ENCODE peak calls at places on chromosomes 5 and 9, in five cellular contexts. T is dorsolateral prefrontal cortex, C is left ventricle myocardium inferior, J is astrocyte of the cerebellum, G is AG10803. D is an unnamed sample.

GRCh38 chr5:68331202-68332108 is 115.9 kb downstream of the PIK3R1 start:
- DNase-seq in T (no peak), C (no peak), J (no peak), G (peak; percentile 53), D (peak; percentile 70)

GRCh38 chr5:56822961-56823360 is 7.6 kb downstream of the MAP3K1 start:
- DNase-seq in T (no peak), C (no peak), J (no peak), G (no peak), D (no peak)

GRCh38 chr5:66306105-66306843 is 162.2 kb downstream of the SREK1 start:
- DNase-seq in T (no peak), C (no peak), J (peak; percentile 63), G (peak; percentile 66), D (peak; percentile 78)

GRCh38 chr9:18909140-18910018 is 123.6 kb downstream of the SAXO1 start:
- DNase-seq in T (no peak), C (no peak), J (no peak), G (no peak), D (no peak)

GRCh38 chr9:93422987-93423386 is 28.5 kb upstream of the FAM120A start:
- DNase-seq in T (no peak), C (no peak), J (no peak), G (no peak), D (no peak)

GRCh38 chr5:169710675-169711074 is 73.6 kb downstream of the DOCK2 start:
- DNase-seq in T (no peak), C (no peak), J (no peak), G (no peak), D (no peak)

GRCh38 chr5:96781031-96781733 is 26.6 kb downstream of the ERAP1 start:
- DNase-seq in T (no peak), C (no peak), J (no peak), G (peak; percentile 61), D (peak; percentile 49)

GRCh38 chr5:87029951-87030350 is 237.7 kb upstream of the RASA1 start:
- DNase-seq in T (no peak), C (no peak), J (no peak), G (no peak), D (no peak)

GRCh38 chr5:1058549-1058945 is 49.9 kb downstream of the NKD2 start:
- DNase-seq in T (no peak), C (no peak), J (no peak), G (no peak), D (no peak)

GRCh38 chr5:178762960-178763359 is 32.5 kb upstream of the ZNF354A start:
- DNase-seq in T (no peak), C (no peak), J (no peak), G (no peak), D (no peak)

GRCh38 chr9:6646028-6646636 is 603 bp upstream of the GLDC start:
- DNase-seq in T (no peak), C (no peak), J (no peak), G (no peak), D (no peak)

GRCh38 chr9:111163738-111164399 is 125.6 kb upstream of the LPAR1 start:
- DNase-seq in T (no peak), C (no peak), J (no peak), G (peak; percentile 78), D (peak; percentile 44)

GRCh38 chr9:14180077-14180941 is 133.6 kb downstream of the NFIB start:
- DNase-seq in T (no peak), C (peak; percentile 41), J (no peak), G (no peak), D (peak; percentile 44)

GRCh38 chr5:75566710-75567309 is 44.4 kb upstream of the ANKDD1B start:
- DNase-seq in T (no peak), C (no peak), J (peak; percentile 93), G (peak; percentile 89), D (peak; percentile 96)

GRCh38 chr5:120463991-120464626 is at the start of gene PRR16:
- DNase-seq in T (peak; percentile 51), C (peak; percentile 56), J (no peak), G (peak; percentile 71), D (peak; percentile 78)

GRCh38 chr9:123377211-123377971 is 21.4 kb downstream of the CRB2 start:
- DNase-seq in T (no peak), C (no peak), J (no peak), G (no peak), D (no peak)

GRCh38 chr9:87959916-87960581 is 14.3 kb downstream of the CDK20 start:
- DNase-seq in T (no peak), C (no peak), J (no peak), G (no peak), D (peak; percentile 95)

GRCh38 chr5:148401604-148402003 is 17.8 kb downstream of the FBXO38 start:
- DNase-seq in T (no peak), C (no peak), J (no peak), G (no peak), D (peak; percentile 47)

GRCh38 chr5:137609122-137609521 is 110.0 kb upstream of the SPOCK1 start:
- DNase-seq in T (no peak), C (no peak), J (no peak), G (peak; percentile 75), D (peak; percentile 31)

GRCh38 chr9:114249424-114250234 is 73.3 kb upstream of the ORM1 start:
- DNase-seq in T (no peak), C (no peak), J (no peak), G (no peak), D (no peak)

GRCh38 chr9:221989-222776 is 7.5 kb downstream of the DOCK8 start:
- DNase-seq in T (no peak), C (no peak), J (no peak), G (no peak), D (no peak)

GRCh38 chr5:107815109-107815508 is 144.4 kb upstream of the EFNA5 start:
- DNase-seq in T (peak; percentile 53), C (no peak), J (no peak), G (no peak), D (no peak)

GRCh38 chr5:106481375-106481774 is 1189.4 kb downstream of the EFNA5 start:
- DNase-seq in T (no peak), C (no peak), J (no peak), G (no peak), D (no peak)

GRCh38 chr9:35842795-35843194 is 13.8 kb downstream of the TMEM8B start:
- DNase-seq in T (no peak), C (no peak), J (no peak), G (no peak), D (no peak)

GRCh38 chr9:107946364-107947137 is 457.0 kb upstream of the KLF4 start:
- DNase-seq in T (no peak), C (no peak), J (no peak), G (no peak), D (no peak)

GRCh38 chr9:107945961-107946360 is 456.4 kb upstream of the KLF4 start:
- DNase-seq in T (no peak), C (no peak), J (no peak), G (peak; percentile 21), D (no peak)

GRCh38 chr9:107944387-107944786 is 454.8 kb upstream of the KLF4 start:
- DNase-seq in T (no peak), C (no peak), J (no peak), G (no peak), D (no peak)

GRCh38 chr9:107943901-107944300 is 454.3 kb upstream of the KLF4 start:
- DNase-seq in T (no peak), C (no peak), J (no peak), G (no peak), D (no peak)

GRCh38 chr9:107945493-107945892 is 455.9 kb upstream of the KLF4 start:
- DNase-seq in T (no peak), C (no peak), J (no peak), G (no peak), D (no peak)
- TF ChIP-seq CTCF in T (no peak), C (no peak), J (no peak), G (no peak), D (no peak)

GRCh38 chr5:173920024-173920753 is 32.0 kb downstream of the CPEB4 start:
- DNase-seq in T (no peak), C (no peak), J (no peak), G (peak; percentile 28), D (no peak)

GRCh38 chr5:173920866-173921265 is 32.7 kb downstream of the CPEB4 start:
- DNase-seq in T (no peak), C (no peak), J (no peak), G (peak; percentile 42), D (no peak)

GRCh38 chr5:173923236-173924104 is 35.3 kb downstream of the CPEB4 start:
- DNase-seq in T (no peak), C (no peak), J (no peak), G (peak; percentile 49), D (peak; percentile 34)

GRCh38 chr5:173924899-173925298 is 36.8 kb downstream of the CPEB4 start:
- DNase-seq in T (no peak), C (no peak), J (no peak), G (no peak), D (no peak)

DNA sequence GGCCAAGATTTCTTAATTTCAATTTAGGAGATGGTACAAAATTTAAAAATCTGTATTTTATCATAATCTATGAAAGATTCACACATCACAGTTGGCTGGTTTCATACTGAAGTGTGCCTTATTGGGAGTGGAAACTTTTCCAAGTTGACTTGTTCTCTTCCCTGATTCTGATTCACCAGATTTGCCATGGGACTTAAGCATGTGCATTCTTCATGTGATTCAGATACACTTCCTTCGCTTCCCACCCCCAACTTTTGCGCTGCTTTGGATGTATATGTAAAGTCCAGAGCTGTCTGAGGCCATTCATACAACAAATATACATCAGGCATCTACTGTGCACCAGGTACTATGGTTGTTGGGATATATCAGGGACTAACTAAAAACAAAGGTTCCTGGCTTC is 34.4 kb downstream of the CPEB4 start:
- DNase-seq in T (no peak), C (no peak), J (no peak), G (no peak), D (no peak)
- H3K4me3 ChIP-seq in T (no peak overlapping the region), C (peak overlapping the region; percentile 43), J (no peak overlapping the region), G (no peak overlapping the region), D (no peak overlapping the region)

GRCh38 chr5:4294878-4295277 is 699.2 kb downstream of the IRX1 start:
- DNase-seq in T (no peak), C (no peak), J (no peak), G (no peak), D (no peak)
- TF ChIP-seq CTCF in T (no peak), C (no peak), J (no peak), G (no peak), D (no peak)

DNA sequence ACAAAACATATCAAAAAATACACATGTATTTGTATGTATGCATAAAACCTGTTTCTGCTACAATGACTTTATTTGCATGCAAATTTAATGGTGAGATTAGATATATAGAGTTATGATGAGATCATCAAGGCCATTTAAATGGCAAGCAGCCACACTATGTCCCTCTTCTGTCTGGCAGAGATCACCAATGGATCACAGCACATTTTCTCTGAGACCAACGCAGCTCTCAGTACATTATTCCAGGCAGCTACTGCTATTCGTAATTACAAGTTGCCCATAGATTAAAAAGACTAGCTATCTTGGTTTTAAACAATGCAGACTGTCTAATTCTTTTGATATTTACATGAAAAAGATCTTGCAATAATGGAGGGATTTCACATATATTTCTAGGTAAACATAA is 629.5 kb downstream of the PDE4D start:
- DNase-seq in T (no peak), C (no peak), J (no peak), G (no peak), D (no peak)
- H3K4me3 ChIP-seq in T (no peak overlapping the region), C (no peak overlapping the region), J (no peak overlapping the region), G (no peak overlapping the region), D (no peak overlapping the region)

DNA sequence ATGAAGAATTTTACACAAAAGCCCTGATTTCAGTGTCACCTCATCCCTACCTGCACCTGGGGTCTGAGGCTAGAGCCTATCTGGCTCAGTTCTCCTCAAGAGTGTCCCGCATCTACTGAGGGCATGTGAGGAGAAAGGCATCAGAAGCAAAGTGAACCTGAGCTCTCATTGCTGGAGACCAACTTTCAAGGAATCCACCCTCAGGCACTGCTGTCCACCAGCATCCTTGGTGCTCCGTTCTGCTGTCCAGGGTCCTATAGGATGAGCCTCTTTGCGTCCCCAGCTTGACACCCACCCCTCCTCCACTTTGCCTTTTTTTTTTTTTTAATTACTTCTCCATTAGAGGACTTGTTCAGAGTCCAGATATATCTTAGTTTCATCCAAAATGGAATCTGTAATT is 49.5 kb downstream of the CAMSAP1 start:
- DNase-seq in T (no peak), C (no peak), J (no peak), G (no peak), D (no peak)
- TF ChIP-seq CTCF in T (no peak), C (no peak), J (no peak), G (no peak), D (no peak)